ENCODE peak calls at places on chromosomes 12 and 14, in six cellular contexts. L is uterus, Y is suprapubic skin, I is K562, C is prostate gland, Z is GM12878. S is an unnamed sample. For H3K9me3, the result is how much of the 10 kb centered on the place peaks cover.

GRCh38 chr12:29088611-29089219 is 60.4 kb upstream of the FAR2 start:
- DNase-seq in I (no peak), L (no peak), C (no peak), Z (no peak), Y (no peak), S (no peak)

GRCh38 chr12:72493390-72493789 is 221.2 kb downstream of the TRHDE start:
- DNase-seq in C (no peak), Z (no peak), I (no peak), Y (no peak), L (no peak), S (no peak)

GRCh38 chr14:101025656-101026055 is 122.1 kb upstream of the RTL1 start:
- DNase-seq in C (no peak), I (no peak), L (peak), Z (no peak), Y (peak), S (no peak)

GRCh38 chr12:49533331-49533730 is 5.5 kb upstream of the KCNH3 start:
- DNase-seq in Z (no peak), C (no peak), L (no peak), I (no peak), Y (no peak), S (no peak)

GRCh38 chr12:132275110-132275531 is 54.3 kb downstream of the GALNT9 start:
- DNase-seq in I (peak), L (no peak), Y (no peak), Z (no peak), C (peak), S (peak)

GRCh38 chr14:98292191-98292590 is 979.8 kb downstream of the BCL11B start:
- DNase-seq in I (no peak), L (no peak), C (no peak), Z (no peak), Y (no peak), S (no peak)

GRCh38 chr14:99042376-99043257 is 229.4 kb downstream of the BCL11B start:
- DNase-seq in Z (no peak), Y (no peak), C (no peak), I (no peak), L (no peak), S (peak)

GRCh38 chr14:57182760-57183503 is 85.8 kb downstream of the EXOC5 start:
- DNase-seq in Y (no peak), Z (no peak), L (no peak), C (no peak), I (peak), S (peak)

GRCh38 chr14:70788893-70789292 is 20.4 kb downstream of the MAP3K9 start:
- DNase-seq in Y (no peak), L (no peak), Z (no peak), I (no peak), C (no peak), S (no peak)

GRCh38 chr14:56686416-56686815 is 106.8 kb downstream of the TMEM260 start:
- DNase-seq in Y (no peak), I (no peak), L (no peak), C (no peak), Z (no peak), S (peak)

DNA sequence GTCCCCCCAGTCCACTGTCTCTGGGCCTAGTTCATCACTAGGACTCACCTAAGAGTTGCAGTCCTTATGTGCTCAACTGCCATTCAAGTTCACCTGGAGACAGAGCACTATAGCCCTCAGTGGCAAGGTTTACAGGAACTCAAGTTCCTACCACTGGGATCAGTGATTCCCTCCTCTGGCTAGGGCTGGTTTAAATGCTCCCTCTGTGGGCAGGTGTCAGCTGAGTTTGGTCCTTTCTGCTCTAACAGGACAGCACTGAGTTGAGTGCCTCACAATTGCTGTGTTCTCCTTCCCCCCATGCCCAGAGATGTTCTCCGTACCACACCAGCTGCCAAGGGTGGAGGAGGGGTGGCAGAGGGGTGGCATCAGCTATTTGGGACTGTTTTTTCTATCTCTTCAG is 20.8 kb upstream of the SAV1 start:
- DNase-seq in Y (no peak), Z (no peak), I (no peak), L (no peak), C (no peak), S (no peak)
- TF ChIP-seq CTCF in Y (no peak), Z (no peak), I (no peak), L (no peak), C (no peak), S (no peak)

DNA sequence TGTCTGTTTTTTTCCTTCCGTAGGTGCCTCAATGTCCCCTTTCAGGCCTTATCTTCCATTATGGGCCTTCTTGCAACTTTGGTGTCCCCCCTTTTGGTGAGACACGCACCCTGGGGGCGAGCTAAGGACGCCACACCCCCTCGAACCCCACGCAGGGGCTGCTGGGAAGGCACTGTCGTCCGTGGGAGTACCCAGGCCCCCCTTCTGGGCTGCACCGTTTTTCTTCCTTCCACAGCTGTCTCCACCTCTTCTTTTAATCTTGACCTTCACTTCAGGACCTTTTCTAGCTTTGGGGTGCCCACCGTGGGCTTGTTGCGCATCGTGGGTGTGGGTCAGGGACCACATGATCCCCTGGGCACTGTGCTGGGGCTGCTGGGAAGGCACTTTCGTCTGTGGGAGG is 271.8 kb downstream of the ALG10 start:
- DNase-seq in I (no peak), Y (peak), C (no peak), Z (no peak), L (no peak), S (no peak)
- H3K9me3 ChIP-seq in I (under half), Y (under half), C (under half), Z (under half), L (under half), S (under half)

GRCh38 chr12:56300644-56301464 is 724 bp upstream of the CS start:
- DNase-seq in Y (no peak), I (peak), Z (no peak), L (no peak), C (no peak), S (no peak)
- TF ChIP-seq POLR2A in Y (no peak), I (peak), Z (no peak), L (no peak), C (no peak), S (no peak)

DNA sequence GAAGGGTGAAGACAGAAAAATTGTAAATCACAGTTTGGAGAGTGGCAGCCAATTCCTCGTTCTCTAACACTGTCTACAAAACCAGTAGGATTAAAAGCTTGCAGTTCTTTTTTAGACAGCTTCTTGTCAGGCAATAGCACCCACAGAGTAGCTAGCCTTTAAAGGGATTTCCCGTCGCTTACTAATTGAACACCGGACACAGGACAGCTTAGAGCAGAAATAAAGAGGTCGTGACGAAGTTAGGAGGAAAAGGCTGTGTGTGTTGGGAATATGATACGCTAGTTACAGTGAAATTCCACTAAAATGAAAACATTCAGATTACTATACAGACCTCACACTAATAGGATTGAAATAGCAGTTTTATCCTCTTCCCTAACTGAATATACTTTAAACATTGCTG is 149.1 kb upstream of the FLRT2 start:
- DNase-seq in Z (no peak), I (no peak), L (no peak), C (no peak), Y (no peak), S (no peak)
- TF ChIP-seq CTCF in Z (no peak), I (no peak), L (no peak), C (no peak), Y (no peak), S (no peak)

S was measured in thyroid gland.